ENCODE peak calls at places on chromosome 1, in ten cellular contexts. Y is heart right ventricle; S is colonic mucosa; R is activated CD4-positive, alpha-beta T cell treated with anti-CD3 and anti-CD28 coated beads, Interleukin-2, amount 10 ng/mL, durations not matched to agents 7 days and 5 days; Q is heart left ventricle; E is H54; A is left ventricle myocardium inferior; G is stomach; Z is NCI-H1436; V is GM23248. X is an unnamed sample.

GRCh38 chr1:81670286-81670685 is 130.4 kb upstream of the ADGRL2 start:
- DNase-seq in V (peak; percentile 97), Z (peak; percentile 48), S (peak; percentile 73), E (peak; percentile 73), Q (peak; percentile 79), R (no peak), A (peak; percentile 65), G (peak; percentile 92), Y (peak; percentile 85), X (no peak)

GRCh38 chr1:53265581-53265980 is 27.3 kb upstream of the MAGOH start:
- DNase-seq in E (no peak), G (no peak), R (no peak), S (no peak), A (no peak), Y (no peak), Z (no peak), V (peak; percentile 28), Q (no peak), X (no peak)

GRCh38 chr1:39105841-39106765 is 80.0 kb downstream of the NDUFS5 start:
- DNase-seq in G (peak; percentile 60), E (peak; percentile 63), S (peak; percentile 71), Y (peak; percentile 59), Q (peak; percentile 47), Z (no peak), A (peak; percentile 48), R (peak; percentile 14), V (peak; percentile 67), X (peak; percentile 98)

GRCh38 chr1:51989582-51990477 is 670 bp downstream of the RAB3B start:
- DNase-seq in R (no peak), S (no peak), G (no peak), Z (no peak), Q (no peak), A (no peak), E (no peak), V (peak; percentile 25), Y (no peak), X (no peak)

GRCh38 chr1:18998016-18998724 is 41.7 kb upstream of the IFFO2 start:
- DNase-seq in Z (no peak), R (no peak), Q (no peak), V (no peak), G (no peak), A (no peak), Y (no peak), S (no peak), E (no peak), X (no peak)

GRCh38 chr1:26724938-26725337 is 29.1 kb downstream of the ARID1A start:
- DNase-seq in E (no peak), Q (no peak), V (no peak), S (no peak), A (no peak), Y (no peak), R (no peak), G (no peak), Z (no peak), X (no peak)

GRCh38 chr1:15953294-15953771 is 22.6 kb downstream of the ZBTB17 start:
- DNase-seq in A (no peak), S (no peak), E (no peak), Y (no peak), Q (no peak), R (no peak), Z (no peak), G (no peak), V (peak; percentile 61), X (no peak)

GRCh38 chr1:230300322-230301301 is 125.5 kb downstream of the PGBD5 start:
- DNase-seq in A (no peak), E (no peak), Q (no peak), S (no peak), V (no peak), G (no peak), R (no peak), Y (no peak), Z (peak; percentile 87), X (peak; percentile 81)

GRCh38 chr1:109891930-109892329 is 18.7 kb upstream of the CSF1 start:
- DNase-seq in A (no peak), E (no peak), G (no peak), S (no peak), Y (no peak), Q (no peak), Z (no peak), V (no peak), R (no peak), X (no peak)

GRCh38 chr1:168465942-168466702 is 77.7 kb downstream of the XCL2 start:
- DNase-seq in R (peak; percentile 30), E (no peak), A (peak; percentile 23), Z (peak; percentile 53), V (no peak), S (peak; percentile 75), Y (peak; percentile 26), Q (peak; percentile 22), G (peak; percentile 26), X (peak; percentile 39)

GRCh38 chr1:221174598-221174997 is 295.4 kb downstream of the HLX start:
- DNase-seq in V (no peak), Y (peak; percentile 82), Q (peak; percentile 76), Z (peak; percentile 51), G (no peak), A (peak; percentile 73), E (no peak), R (no peak), S (no peak), X (no peak)

GRCh38 chr1:231808990-231809389 is 182.4 kb downstream of the DISC1 start:
- DNase-seq in A (no peak), Q (no peak), V (peak; percentile 94), Z (no peak), Y (no peak), G (no peak), R (no peak), E (peak; percentile 55), S (no peak), X (no peak)

GRCh38 chr1:157288006-157288405 is 149.8 kb upstream of the ETV3 start:
- DNase-seq in V (no peak), G (no peak), S (no peak), E (no peak), A (no peak), Q (no peak), Z (no peak), Y (no peak), R (no peak), X (no peak)

GRCh38 chr1:245365071-245365470 is 210.3 kb downstream of the KIF26B start:
- DNase-seq in G (no peak), S (no peak), A (no peak), Q (no peak), R (no peak), Y (no peak), Z (no peak), V (no peak), E (no peak), X (no peak)

GRCh38 chr1:70411360-70411844 is 334 bp downstream of the CTH start:
- DNase-seq in Q (no peak), G (no peak), A (peak; percentile 29), R (no peak), Y (no peak), V (peak; percentile 70), Z (no peak), E (no peak), S (no peak), X (no peak)

GRCh38 chr1:7405844-7406500 is 365.1 kb upstream of the VAMP3 start:
- DNase-seq in E (no peak), Y (peak; percentile 1), Q (no peak), A (no peak), Z (no peak), V (no peak), S (no peak), R (no peak), G (peak; percentile 13), X (no peak)

GRCh38 chr1:97901017-97901658 is 19.7 kb downstream of the DPYD start:
- DNase-seq in A (no peak), Q (no peak), G (no peak), V (peak; percentile 73), R (no peak), E (no peak), S (no peak), Z (no peak), Y (no peak), X (no peak)

GRCh38 chr1:246923482-246923881 is 8.3 kb downstream of the AHCTF1 start:
- DNase-seq in R (no peak), G (no peak), A (no peak), S (no peak), E (no peak), V (no peak), Y (no peak), Z (no peak), Q (no peak), X (no peak)

GRCh38 chr1:186244825-186245224 is 130.2 kb downstream of the TPR start:
- DNase-seq in Z (no peak), E (no peak), Q (no peak), V (no peak), Y (no peak), R (no peak), S (no peak), G (no peak), A (no peak), X (no peak)

GRCh38 chr1:223056802-223057201 is 86.2 kb downstream of the TLR5 start:
- DNase-seq in A (no peak), E (no peak), Q (no peak), V (peak; percentile 30), Y (no peak), Z (no peak), G (no peak), R (no peak), S (no peak), X (no peak)

GRCh38 chr1:67892451-67893125 is 59.3 kb upstream of the GNG12 start:
- DNase-seq in E (no peak), A (no peak), R (no peak), G (no peak), Z (no peak), V (peak; percentile 21), Q (no peak), Y (no peak), S (no peak), X (no peak)

GRCh38 chr1:212702672-212703071 is 3.0 kb upstream of the BATF3 start:
- DNase-seq in G (no peak), Y (no peak), V (no peak), R (no peak), Q (no peak), Z (no peak), S (no peak), A (no peak), E (no peak), X (no peak)

GRCh38 chr1:152968248-152968647 is 2.2 kb upstream of the SPRR4 start:
- DNase-seq in Y (no peak), R (no peak), Z (no peak), Q (no peak), E (no peak), S (no peak), G (no peak), A (no peak), V (no peak), X (no peak)